ENCODE peak calls at places on chromosome 1, in eight cellular contexts. Q, J, G, K, E, I, M and H are unnamed samples.

GRCh38 chr1:54105736-54106269 is 47.0 kb downstream of the CDCP2 start:
- DNase-seq in Q (no peak), J (no peak), G (no peak), K (no peak), E (no peak), I (no peak), M (no peak), H (no peak)

GRCh38 chr1:41919764-41920397 is 1.2 kb upstream of the HIVEP3 start:
- DNase-seq in Q (no peak), J (peak; percentile 61), G (peak; percentile 69), K (no peak), E (peak; percentile 75), I (peak; percentile 15), M (peak; percentile 55), H (peak; percentile 16)

GRCh38 chr1:66916320-66916719 is 8.3 kb downstream of the DNAI4 start:
- DNase-seq in Q (no peak), J (no peak), G (no peak), K (no peak), E (no peak), I (no peak), M (no peak), H (peak; percentile 68)

GRCh38 chr1:111570781-111571181 is 48.8 kb upstream of the RAP1A start:
- DNase-seq in Q (no peak), J (no peak), G (peak; percentile 72), K (peak; percentile 50), E (no peak), I (no peak), M (no peak), H (no peak)

GRCh38 chr1:182217967-182218366 is 156.5 kb upstream of the ZNF648 start:
- DNase-seq in Q (no peak), J (no peak), G (no peak), K (peak; percentile 93), E (no peak), I (no peak), M (no peak), H (no peak)

GRCh38 chr1:214548988-214549387 is 2.4 kb downstream of the PTPN14 start:
- DNase-seq in Q (no peak), J (no peak), G (no peak), K (no peak), E (no peak), I (peak; percentile 46), M (peak; percentile 72), H (peak; percentile 49)

GRCh38 chr1:156670791-156671190 is 6.4 kb downstream of the NES start:
- DNase-seq in Q (no peak), J (no peak), G (no peak), K (no peak), E (peak; percentile 33), I (no peak), M (no peak), H (no peak)

GRCh38 chr1:241888232-241888631 is 40.2 kb downstream of the EXO1 start:
- DNase-seq in Q (peak; percentile 21), J (no peak), G (no peak), K (peak; percentile 49), E (no peak), I (no peak), M (no peak), H (peak; percentile 2)

GRCh38 chr1:6367381-6368007 is 26.1 kb downstream of the ACOT7 start:
- DNase-seq in Q (no peak), J (no peak), G (no peak), K (peak; percentile 99), E (peak; percentile 75), I (no peak), M (peak; percentile 48), H (no peak)

GRCh38 chr1:237875291-237875690 is 15.4 kb downstream of the ZP4 start:
- DNase-seq in Q (no peak), J (no peak), G (no peak), K (peak; percentile 37), E (no peak), I (no peak), M (no peak), H (no peak)

GRCh38 chr1:24319962-24320361 is 805 bp downstream of the GRHL3 start:
- DNase-seq in Q (no peak), J (no peak), G (no peak), K (no peak), E (no peak), I (no peak), M (no peak), H (no peak)

GRCh38 chr1:112704908-112705627 is 1.9 kb downstream of the RHOC start:
- DNase-seq in Q (peak; percentile 85), J (peak; percentile 75), G (peak; percentile 99), K (peak; percentile 98), E (peak; percentile 90), I (peak; percentile 90), M (peak; percentile 90), H (peak; percentile 95)

GRCh38 chr1:115714572-115715141 is 53.9 kb downstream of the CASQ2 start:
- DNase-seq in Q (no peak), J (no peak), G (peak; percentile 45), K (peak; percentile 96), E (no peak), I (no peak), M (no peak), H (no peak)

GRCh38 chr1:211376807-211377206 is 50.2 kb downstream of the TRAF5 start:
- DNase-seq in Q (no peak), J (no peak), G (no peak), K (no peak), E (no peak), I (no peak), M (no peak), H (no peak)

GRCh38 chr1:222627232-222627631 is 9.3 kb downstream of the MIA3 start:
- DNase-seq in Q (no peak), J (no peak), G (no peak), K (peak; percentile 73), E (no peak), I (no peak), M (no peak), H (peak; percentile 81)

GRCh38 chr1:25117233-25117823 is 115.0 kb downstream of the SYF2 start:
- DNase-seq in Q (no peak), J (no peak), G (peak; percentile 84), K (peak; percentile 26), E (no peak), I (no peak), M (no peak), H (no peak)

GRCh38 chr1:111563619-111564018 is 56.0 kb upstream of the RAP1A start:
- DNase-seq in Q (peak; percentile 42), J (no peak), G (no peak), K (peak; percentile 72), E (no peak), I (no peak), M (no peak), H (no peak)

GRCh38 chr1:113250161-113250560 is 140.2 kb upstream of the MAGI3 start:
- DNase-seq in Q (no peak), J (no peak), G (no peak), K (no peak), E (no peak), I (no peak), M (no peak), H (no peak)

GRCh38 chr1:34113887-34114286 is 51.1 kb downstream of the CSMD2 start:
- DNase-seq in Q (no peak), J (no peak), G (peak; percentile 89), K (peak; percentile 25), E (no peak), I (no peak), M (no peak), H (peak; percentile 23)

GRCh38 chr1:245678866-245679411 is 524.2 kb downstream of the KIF26B start:
- DNase-seq in Q (no peak), J (no peak), G (no peak), K (no peak), E (no peak), I (no peak), M (no peak), H (no peak)

GRCh38 chr1:81812712-81813111 is 12.0 kb downstream of the ADGRL2 start:
- DNase-seq in Q (no peak), J (no peak), G (no peak), K (peak; percentile 46), E (no peak), I (no peak), M (no peak), H (peak; percentile 16)

GRCh38 chr1:218656301-218657037 is 311.3 kb downstream of the TGFB2 start:
- DNase-seq in Q (no peak), J (no peak), G (no peak), K (no peak), E (no peak), I (no peak), M (no peak), H (no peak)

GRCh38 chr1:173043253-173043652 is 7.5 kb downstream of the TNFSF18 start:
- DNase-seq in Q (no peak), J (no peak), G (no peak), K (peak; percentile 75), E (no peak), I (no peak), M (no peak), H (no peak)

GRCh38 chr1:79161077-79161476 is 154.5 kb upstream of the ADGRL4 start:
- DNase-seq in Q (peak; percentile 23), J (no peak), G (no peak), K (peak; percentile 69), E (no peak), I (no peak), M (no peak), H (no peak)

GRCh38 chr1:109357673-109358072 is 40.0 kb downstream of the SORT1 start:
- DNase-seq in Q (no peak), J (no peak), G (no peak), K (no peak), E (no peak), I (no peak), M (no peak), H (peak; percentile 44)
- H3K4me3 ChIP-seq in Q (no peak overlapping the region), J (no peak overlapping the region), G (no peak overlapping the region), K (no peak overlapping the region), E (no peak overlapping the region), I (no peak overlapping the region), M (no peak overlapping the region), H (no peak overlapping the region)

GRCh38 chr1:19922015-19922688 is 1.3 kb downstream of the PLA2G2E start:
- DNase-seq in Q (no peak), J (no peak), G (no peak), K (no peak), E (no peak), I (no peak), M (no peak), H (no peak)
- TF ChIP-seq CTCF in Q (no peak), J (no peak), G (peak; percentile 3), K (no peak), E (no peak), I (no peak), M (no peak), H (no peak)

DNA sequence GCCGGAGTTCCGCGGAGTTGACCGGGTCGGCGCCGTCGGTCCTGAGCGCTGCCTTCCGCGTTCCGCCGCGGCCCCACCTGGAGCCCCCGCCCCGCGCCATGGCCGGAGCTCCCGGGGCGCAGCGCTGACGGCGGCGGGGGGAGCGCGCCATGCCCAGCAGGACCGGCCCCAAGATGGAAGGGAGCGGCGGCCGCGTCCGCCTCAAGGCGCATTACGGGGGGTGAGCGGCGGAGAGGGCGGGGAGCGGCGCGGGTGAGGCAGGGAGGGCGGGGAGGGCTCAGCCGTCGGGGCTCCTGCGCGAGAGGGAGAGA is 226 bp downstream of the PRKCZ start:
- DNase-seq in Q (no peak), J (no peak), G (peak; percentile 55), K (peak; percentile 17), E (peak; percentile 77), I (no peak), M (no peak), H (no peak)
- H3K27me3 ChIP-seq in Q (peaks cover 52% of the 10 kb centered on the region), J (no peaks in the 10 kb centered on the region), G (no peaks in the 10 kb centered on the region), K (no peaks in the 10 kb centered on the region), E (no peaks in the 10 kb centered on the region), I (peaks cover 6% of the 10 kb centered on the region), M (peaks cover 73% of the 10 kb centered on the region), H (peaks cover 8% of the 10 kb centered on the region)

DNA sequence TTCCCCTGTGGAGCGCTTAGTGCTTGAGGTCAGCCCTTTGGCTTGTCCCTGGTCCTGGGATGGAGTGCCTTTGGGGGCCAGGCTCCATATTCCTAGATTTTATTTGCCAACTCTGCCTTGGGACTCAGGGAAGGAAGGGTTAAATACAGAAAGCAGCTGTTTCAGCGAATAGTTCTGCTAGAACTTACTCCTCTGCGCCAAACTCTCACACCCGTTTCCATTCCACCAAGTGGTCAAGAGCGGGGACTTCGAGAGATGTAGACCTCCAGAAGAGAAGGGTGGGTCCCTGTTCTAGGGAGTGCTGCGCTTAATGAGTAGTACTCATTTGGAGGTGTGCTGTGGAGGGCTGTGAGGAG is 704 bp upstream of the TOMM40L start:
- DNase-seq in Q (no peak), J (no peak), G (no peak), K (no peak), E (no peak), I (no peak), M (no peak), H (no peak)
- H3K4me3 ChIP-seq in Q (no peak overlapping the region), J (no peak overlapping the region), G (no peak overlapping the region), K (no peak overlapping the region), E (no peak overlapping the region), I (no peak overlapping the region), M (peak overlapping the region; percentile 39), H (no peak overlapping the region)